ENCODE peak calls at places on chromosomes 6 and 20, in ten cellular contexts. U, B, R, M, Q, E, K, W, Y and H are unnamed samples.

GRCh38 chr6:167031082-167031709 is 32.0 kb downstream of the CEP43 start:
- DNase-seq in U (no peak), B (no peak), R (peak), M (no peak), Q (no peak), E (no peak), K (no peak), W (no peak), Y (no peak), H (no peak)

GRCh38 chr20:38230957-38231785 is 29.4 kb downstream of the KIAA1755 start:
- DNase-seq in U (no peak), B (no peak), R (no peak), M (no peak), Q (no peak), E (no peak), K (no peak), W (no peak), Y (no peak), H (no peak)

GRCh38 chr6:30685157-30685976 is 1.1 kb downstream of the PPP1R18 start:
- DNase-seq in U (no peak), B (no peak), R (no peak), M (peak), Q (no peak), E (no peak), K (no peak), W (no peak), Y (no peak), H (peak)

GRCh38 chr6:73585566-73586415 is 65.0 kb upstream of the EEF1A1 start:
- DNase-seq in U (no peak), B (no peak), R (peak), M (no peak), Q (peak), E (peak), K (no peak), W (peak), Y (no peak), H (peak)

GRCh38 chr6:13053080-13053479 is 275.3 kb downstream of the TBC1D7 start:
- DNase-seq in U (no peak), B (no peak), R (no peak), M (no peak), Q (no peak), E (no peak), K (no peak), W (no peak), Y (no peak), H (no peak)

GRCh38 chr20:6702144-6702543 is 65.3 kb upstream of the BMP2 start:
- DNase-seq in U (no peak), B (no peak), R (no peak), M (no peak), Q (no peak), E (no peak), K (no peak), W (no peak), Y (no peak), H (no peak)

GRCh38 chr6:131787079-131787478 is 20.7 kb upstream of the ENPP1 start:
- DNase-seq in U (no peak), B (no peak), R (no peak), M (no peak), Q (no peak), E (no peak), K (no peak), W (no peak), Y (no peak), H (no peak)

GRCh38 chr20:24523661-24524060 is 54.2 kb downstream of the SYNDIG1 start:
- DNase-seq in U (no peak), B (no peak), R (no peak), M (no peak), Q (no peak), E (no peak), K (no peak), W (no peak), Y (no peak), H (no peak)

GRCh38 chr6:5469101-5469846 is 208.0 kb downstream of the FARS2 start:
- DNase-seq in U (no peak), B (no peak), R (no peak), M (no peak), Q (no peak), E (no peak), K (no peak), W (no peak), Y (no peak), H (no peak)

GRCh38 chr20:53870426-53871199 is 199.8 kb downstream of the BCAS1 start:
- DNase-seq in U (no peak), B (no peak), R (peak), M (no peak), Q (no peak), E (no peak), K (no peak), W (no peak), Y (no peak), H (no peak)

GRCh38 chr6:7991992-7992815 is 72.0 kb downstream of the BLOC1S5 start:
- DNase-seq in U (no peak), B (no peak), R (peak), M (no peak), Q (peak), E (peak), K (peak), W (no peak), Y (no peak), H (peak)

GRCh38 chr6:28537509-28538140 is 11.9 kb downstream of the GPX5 start:
- DNase-seq in U (no peak), B (no peak), R (peak), M (peak), Q (no peak), E (no peak), K (no peak), W (no peak), Y (peak), H (peak)